ENCODE peak calls at places on chromosomes 16 and 17, in four cellular contexts. One of them, this sample, is unnamed.

GRCh38 chr17:41308918-41309359 is at the start of gene KRTAP16-1:
- DNase-seq in HepG2: no peak
- DNase-seq in H1: no peak
- DNase-seq in GM12878: no peak
- DNase-seq in this sample: no peak

GRCh38 chr17:57782642-57783337 is 37.7 kb upstream of the CCDC182 start:
- DNase-seq in H1: no peak
- DNase-seq in HepG2: no peak
- DNase-seq in GM12878: no peak
- DNase-seq in this sample: no peak

GRCh38 chr16:67240506-67240905 is 6.8 kb downstream of the FHOD1 start:
- DNase-seq in H1: no peak
- DNase-seq in HepG2: no peak
- DNase-seq in GM12878: no peak
- DNase-seq in this sample: no peak

GRCh38 chr17:31609331-31609730 is 217.9 kb downstream of the RAB11FIP4 start:
- DNase-seq in HepG2: no peak
- DNase-seq in GM12878: no peak
- DNase-seq in H1: no peak
- DNase-seq in this sample: no peak

GRCh38 chr16:47342055-47342454 is 118.8 kb downstream of the ITFG1 start:
- DNase-seq in HepG2: no peak
- DNase-seq in GM12878: no peak
- DNase-seq in H1: no peak
- DNase-seq in this sample: no peak

GRCh38 chr16:77974883-77975282 is 47.5 kb upstream of the CLEC3A start:
- DNase-seq in HepG2: no peak
- DNase-seq in H1: no peak
- DNase-seq in GM12878: no peak
- DNase-seq in this sample: peak

GRCh38 chr16:112153-112840 is 26.2 kb downstream of the NPRL3 start:
- DNase-seq in HepG2: no peak
- DNase-seq in GM12878: no peak
- DNase-seq in H1: no peak
- DNase-seq in this sample: no peak

GRCh38 chr17:3004150-3004801 is 59.1 kb downstream of the OR1D5 start:
- DNase-seq in HepG2: peak
- DNase-seq in GM12878: peak
- DNase-seq in H1: no peak
- DNase-seq in this sample: no peak

GRCh38 chr16:86882586-86883280 is 304.4 kb downstream of the FOXL1 start:
- DNase-seq in HepG2: no peak
- DNase-seq in GM12878: no peak
- DNase-seq in H1: no peak
- DNase-seq in this sample: no peak

GRCh38 chr17:82937411-82938371 is 97.9 kb upstream of the ZNF750 start:
- DNase-seq in HepG2: no peak
- DNase-seq in H1: no peak
- DNase-seq in GM12878: no peak
- DNase-seq in this sample: no peak

GRCh38 chr17:3039748-3040147 is 23.7 kb downstream of the OR1D5 start:
- DNase-seq in GM12878: no peak
- DNase-seq in H1: no peak
- DNase-seq in HepG2: no peak
- DNase-seq in this sample: no peak

GRCh38 chr17:2259769-2260536 is 43.6 kb downstream of the SMG6 start:
- DNase-seq in H1: no peak
- DNase-seq in GM12878: peak
- DNase-seq in HepG2: no peak
- DNase-seq in this sample: no peak

DNA sequence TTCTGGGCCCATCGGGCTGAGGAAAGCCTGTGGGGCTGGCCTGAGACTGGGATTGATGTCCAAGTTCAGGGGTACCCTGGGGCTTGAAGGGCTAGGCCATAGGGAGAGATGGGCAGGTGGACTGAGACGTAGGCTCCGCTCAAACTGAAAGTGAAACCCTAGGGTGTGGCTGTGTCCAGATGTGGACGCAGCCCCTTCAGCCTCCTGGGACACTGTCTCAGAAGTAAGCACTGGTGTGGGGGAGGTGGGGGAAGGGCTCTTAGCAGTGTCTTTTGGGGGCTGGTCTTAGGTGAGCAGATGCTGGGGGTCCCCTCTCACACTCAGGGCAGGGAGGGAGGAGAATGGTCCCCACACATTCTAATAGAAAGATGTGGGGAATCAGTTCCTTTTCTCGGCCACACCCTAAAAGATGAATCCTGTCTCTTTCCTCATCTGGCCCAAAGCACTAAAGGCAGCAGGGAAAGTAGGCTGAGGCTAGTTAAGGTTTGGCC is 5.5 kb downstream of the FMNL1 start:
- DNase-seq in H1: no peak
- DNase-seq in GM12878: peak
- DNase-seq in HepG2: no peak
- DNase-seq in this sample: no peak
- TF ChIP-seq ZNF274 in H1: no peak
- TF ChIP-seq ZNF274 in GM12878: no peak
- TF ChIP-seq ZNF274 in HepG2: no peak
- TF ChIP-seq ZNF274 in this sample: no peak

GRCh38 chr17:62597920-62598319 is 29.6 kb upstream of the MRC2 start:
- DNase-seq in GM12878: no peak
- DNase-seq in H1: no peak
- DNase-seq in HepG2: no peak
- DNase-seq in this sample: no peak
- TF ChIP-seq SUZ12 in GM12878: no peak
- TF ChIP-seq SUZ12 in H1: no peak
- TF ChIP-seq SUZ12 in HepG2: no peak
- TF ChIP-seq SUZ12 in this sample: no peak

GRCh38 chr16:89431158-89431584 is 59.2 kb downstream of the ANKRD11 start:
- DNase-seq in HepG2: no peak
- DNase-seq in H1: no peak
- DNase-seq in GM12878: no peak
- DNase-seq in this sample: no peak
- TF ChIP-seq ZNF274 in HepG2: no peak
- TF ChIP-seq ZNF274 in H1: no peak
- TF ChIP-seq ZNF274 in GM12878: no peak
- TF ChIP-seq ZNF274 in this sample: no peak

GRCh38 chr17:10403589-10403988 is 18.2 kb downstream of the MYH8 start:
- DNase-seq in HepG2: no peak
- DNase-seq in H1: no peak
- DNase-seq in GM12878: no peak
- DNase-seq in this sample: no peak
- TF ChIP-seq SUZ12 in HepG2: no peak
- TF ChIP-seq SUZ12 in H1: no peak
- TF ChIP-seq SUZ12 in GM12878: no peak
- TF ChIP-seq SUZ12 in this sample: no peak

GRCh38 chr17:17682293-17682736 is 1.1 kb downstream of the RAI1 start:
- DNase-seq in GM12878: no peak
- DNase-seq in H1: no peak
- DNase-seq in HepG2: no peak
- DNase-seq in this sample: no peak

GRCh38 chr17:17682737-17683675 is 1.7 kb downstream of the RAI1 start:
- DNase-seq in HepG2: no peak
- DNase-seq in GM12878: no peak
- DNase-seq in H1: no peak
- DNase-seq in this sample: no peak

GRCh38 chr17:17681187-17681743 is at the start of gene RAI1:
- DNase-seq in HepG2: peak
- DNase-seq in GM12878: no peak
- DNase-seq in H1: no peak
- DNase-seq in this sample: no peak

GRCh38 chr17:17680477-17681186 is 626 bp upstream of the RAI1 start:
- DNase-seq in GM12878: no peak
- DNase-seq in H1: no peak
- DNase-seq in HepG2: no peak
- DNase-seq in this sample: no peak

GRCh38 chr17:17681744-17682292 is 560 bp downstream of the RAI1 start:
- DNase-seq in HepG2: no peak
- DNase-seq in GM12878: no peak
- DNase-seq in H1: no peak
- DNase-seq in this sample: no peak
- TF ChIP-seq ZNF274 in HepG2: no peak
- TF ChIP-seq ZNF274 in GM12878: no peak
- TF ChIP-seq ZNF274 in H1: no peak
- TF ChIP-seq ZNF274 in this sample: no peak

GRCh38 chr17:45296833-45297124 is 20.0 kb downstream of the MAP3K14 start:
- DNase-seq in H1: no peak
- DNase-seq in HepG2: no peak
- DNase-seq in GM12878: no peak
- DNase-seq in this sample: no peak
- TF ChIP-seq SUZ12 in H1: no peak
- TF ChIP-seq SUZ12 in HepG2: no peak
- TF ChIP-seq SUZ12 in GM12878: no peak
- TF ChIP-seq SUZ12 in this sample: no peak

GRCh38 chr17:10380631-10381408 is 8.0 kb upstream of the MYH13 start:
- DNase-seq in HepG2: no peak
- DNase-seq in GM12878: no peak
- DNase-seq in H1: no peak
- DNase-seq in this sample: no peak
- TF ChIP-seq ZNF274 in HepG2: no peak
- TF ChIP-seq ZNF274 in GM12878: no peak
- TF ChIP-seq ZNF274 in H1: no peak
- TF ChIP-seq ZNF274 in this sample: no peak

DNA sequence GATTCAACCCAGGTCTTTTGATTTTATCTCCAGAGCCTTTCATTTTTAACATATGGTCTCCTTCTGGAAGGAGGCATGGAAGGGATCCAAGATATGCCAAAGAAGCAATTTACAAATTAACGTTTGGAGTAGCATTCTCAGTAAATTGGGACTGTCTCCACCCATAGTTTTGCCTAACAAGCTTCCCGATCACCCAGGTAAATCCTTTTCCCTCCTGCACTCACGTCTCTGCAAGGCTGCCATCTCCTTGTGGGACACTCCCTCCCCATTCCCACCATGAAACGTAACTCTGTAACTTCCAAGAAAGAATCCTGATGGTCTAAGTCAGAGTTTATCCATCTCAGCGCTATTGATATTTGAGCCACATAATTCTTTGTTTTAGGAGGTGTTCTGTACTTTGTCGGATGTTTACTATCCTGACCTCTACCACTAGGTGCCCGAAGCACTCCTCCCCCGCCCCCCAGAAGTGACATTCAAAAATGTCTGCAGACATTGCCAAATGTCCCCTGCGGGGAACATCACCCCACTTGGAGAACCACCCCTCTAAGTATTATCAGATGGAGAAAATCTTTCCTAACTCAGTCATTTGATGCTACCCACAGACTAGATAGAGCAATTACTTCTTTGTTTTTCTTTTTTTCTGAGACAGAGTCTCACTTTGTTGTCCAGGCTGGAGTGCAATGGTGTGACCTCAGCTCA is 32.9 kb upstream of the NFAT5 start:
- DNase-seq in H1: no peak
- DNase-seq in HepG2: no peak
- DNase-seq in GM12878: no peak
- DNase-seq in this sample: no peak
- TF ChIP-seq SUZ12 in H1: no peak
- TF ChIP-seq SUZ12 in HepG2: no peak
- TF ChIP-seq SUZ12 in GM12878: no peak
- TF ChIP-seq SUZ12 in this sample: no peak

GRCh38 chr16:83929811-83930555 is 23.1 kb upstream of the OSGIN1 start:
- DNase-seq in H1: no peak
- DNase-seq in HepG2: no peak
- DNase-seq in GM12878: no peak
- DNase-seq in this sample: no peak

GRCh38 chr16:83930730-83931500 is 22.1 kb upstream of the OSGIN1 start:
- DNase-seq in GM12878: no peak
- DNase-seq in HepG2: no peak
- DNase-seq in H1: no peak
- DNase-seq in this sample: no peak

GRCh38 chr16:83925957-83926725 is 26.9 kb upstream of the OSGIN1 start:
- DNase-seq in HepG2: no peak
- DNase-seq in GM12878: no peak
- DNase-seq in H1: no peak
- DNase-seq in this sample: no peak

GRCh38 chr16:83926726-83927397 is 26.2 kb upstream of the OSGIN1 start:
- DNase-seq in HepG2: peak
- DNase-seq in GM12878: no peak
- DNase-seq in H1: peak
- DNase-seq in this sample: peak

GRCh38 chr16:83928341-83929055 is 24.5 kb upstream of the OSGIN1 start:
- DNase-seq in GM12878: no peak
- DNase-seq in H1: no peak
- DNase-seq in HepG2: peak
- DNase-seq in this sample: no peak
- TF ChIP-seq ZNF274 in GM12878: no peak
- TF ChIP-seq ZNF274 in H1: no peak
- TF ChIP-seq ZNF274 in HepG2: peak
- TF ChIP-seq ZNF274 in this sample: no peak